ENCODE peak calls at places on chromosomes 6 and 20, in six cellular contexts. W, J, X, P, V and T are unnamed samples.

GRCh38 chr20:63457737-63458136 is 14.7 kb downstream of the KCNQ2 start:
- DNase-seq in V (no peak), W (no peak), P (no peak), X (no peak), J (no peak), T (peak)

GRCh38 chr20:49859807-49860206 is 47.2 kb downstream of the SLC9A8 start:
- DNase-seq in J (no peak), W (no peak), P (no peak), X (no peak), V (no peak), T (no peak)

GRCh38 chr20:6184086-6184485 is 61.3 kb upstream of the FERMT1 start:
- DNase-seq in P (no peak), W (no peak), J (no peak), V (no peak), X (no peak), T (no peak)

GRCh38 chr6:169212897-169213813 is 40.5 kb downstream of the THBS2 start:
- DNase-seq in X (peak), J (peak), P (peak), V (peak), W (peak), T (peak)

GRCh38 chr6:26331809-26332226 is 33.2 kb upstream of the BTN3A2 start:
- DNase-seq in P (peak), J (no peak), V (no peak), X (no peak), W (no peak), T (no peak)

GRCh38 chr6:39225946-39226437 is 3.3 kb downstream of the KCNK5 start:
- DNase-seq in P (no peak), V (no peak), J (no peak), X (no peak), W (no peak), T (no peak)

GRCh38 chr6:32941412-32941784 is 570 bp upstream of the HLA-DMB start:
- DNase-seq in X (no peak), J (no peak), P (no peak), W (no peak), V (no peak), T (peak)

GRCh38 chr20:62752671-62753501 is 43.4 kb upstream of the MRGBP start:
- DNase-seq in V (no peak), X (no peak), J (no peak), P (peak), W (peak), T (no peak)

GRCh38 chr6:168318579-168319278 is 848 bp downstream of the DACT2 start:
- DNase-seq in V (no peak), P (no peak), X (no peak), W (no peak), J (no peak), T (no peak)

GRCh38 chr20:19867074-19867473 is 109.0 kb downstream of the RIN2 start:
- DNase-seq in P (peak), V (no peak), J (no peak), X (no peak), W (peak), T (peak)

GRCh38 chr20:36821964-36822437 is 48.4 kb upstream of the DSN1 start:
- DNase-seq in P (no peak), W (no peak), X (no peak), V (no peak), J (no peak), T (peak)

GRCh38 chr6:131547524-131547923 is 25.5 kb upstream of the ARG1 start:
- DNase-seq in P (no peak), J (no peak), W (no peak), X (no peak), V (no peak), T (no peak)

GRCh38 chr6:34315780-34316179 is 67.0 kb upstream of the SMIM29 start:
- DNase-seq in V (no peak), P (no peak), J (no peak), X (no peak), W (no peak), T (peak)

GRCh38 chr6:62445521-62445920 is 159.5 kb upstream of the KHDRBS2 start:
- DNase-seq in J (no peak), W (no peak), X (no peak), P (no peak), V (no peak), T (no peak)

GRCh38 chr20:642398-643174 is 10.4 kb downstream of the SRXN1 start:
- DNase-seq in V (no peak), J (no peak), P (no peak), X (peak), W (no peak), T (no peak)

GRCh38 chr6:36122495-36123269 is 7.6 kb upstream of the MAPK13 start:
- DNase-seq in V (no peak), W (no peak), P (no peak), J (no peak), X (no peak), T (no peak)

GRCh38 chr20:478949-479429 is 16.7 kb upstream of the TBC1D20 start:
- DNase-seq in V (peak), X (no peak), W (peak), J (no peak), P (peak), T (peak)

GRCh38 chr20:37231970-37232620 is 29.5 kb downstream of the GHRH start:
- DNase-seq in W (no peak), X (no peak), J (no peak), V (no peak), P (no peak), T (no peak)

GRCh38 chr6:128655978-128656498 is 135.6 kb upstream of the PTPRK start:
- DNase-seq in W (peak), V (no peak), J (no peak), X (no peak), P (peak), T (no peak)

GRCh38 chr6:88870728-88871330 is 92.6 kb downstream of the RNGTT start:
- DNase-seq in V (peak), P (peak), J (no peak), W (peak), X (no peak), T (peak)

GRCh38 chr6:132247381-132248159 is 153.7 kb downstream of the MOXD1 start:
- DNase-seq in X (no peak), J (no peak), P (no peak), W (peak), V (no peak), T (no peak)

GRCh38 chr20:21184810-21185209 is 58.9 kb downstream of the KIZ start:
- DNase-seq in X (no peak), P (peak), V (no peak), W (peak), J (no peak), T (peak)

GRCh38 chr20:10935658-10936057 is 261.9 kb upstream of the JAG1 start:
- DNase-seq in X (no peak), W (no peak), J (no peak), V (no peak), P (no peak), T (no peak)

GRCh38 chr6:33693186-33694158 is 18.0 kb downstream of the UQCC2 start:
- DNase-seq in P (peak), X (no peak), J (no peak), W (no peak), V (no peak), T (no peak)

GRCh38 chr6:28900577-28901266 is 23.1 kb downstream of the TRIM27 start:
- DNase-seq in V (no peak), X (no peak), P (no peak), W (no peak), J (no peak), T (no peak)

GRCh38 chr6:89087881-89088280 is 7.3 kb downstream of the PNRC1 start:
- DNase-seq in J (no peak), W (no peak), V (no peak), X (no peak), P (peak), T (no peak)

GRCh38 chr6:69980624-69981023 is 114.3 kb downstream of the COL19A1 start:
- DNase-seq in W (no peak), V (no peak), X (no peak), P (no peak), J (no peak), T (no peak)

GRCh38 chr6:30264731-30265130 is 51.5 kb upstream of the TRIM26 start:
- DNase-seq in P (no peak), W (peak), X (no peak), V (no peak), J (no peak), T (peak)

GRCh38 chr6:127717384-127717783 is 140.4 kb downstream of the C6orf58 start:
- DNase-seq in W (no peak), J (no peak), V (no peak), P (no peak), X (no peak), T (no peak)

GRCh38 chr20:4563534-4563933 is 158.2 kb upstream of the PRND start:
- DNase-seq in P (peak), X (peak), V (peak), J (peak), W (peak), T (no peak)

GRCh38 chr20:61636531-61637116 is 384.6 kb downstream of the CDH4 start:
- DNase-seq in J (no peak), W (no peak), X (no peak), P (no peak), V (no peak), T (no peak)

GRCh38 chr6:37353761-37354525 is at the start of gene RNF8:
- DNase-seq in W (peak), V (peak), J (peak), P (peak), X (peak), T (peak)
- H4K8ac ChIP-seq in W (peak), V (no peak), J (peak), P (peak), X (no peak), T (peak)

GRCh38 chr6:161608771-161609170 is 334.9 kb upstream of the AGPAT4 start:
- DNase-seq in P (no peak), J (no peak), V (no peak), X (no peak), W (no peak), T (no peak)
- H4K91ac ChIP-seq in P (no peak), J (no peak), V (no peak), X (no peak), W (no peak), T (no peak)

DNA sequence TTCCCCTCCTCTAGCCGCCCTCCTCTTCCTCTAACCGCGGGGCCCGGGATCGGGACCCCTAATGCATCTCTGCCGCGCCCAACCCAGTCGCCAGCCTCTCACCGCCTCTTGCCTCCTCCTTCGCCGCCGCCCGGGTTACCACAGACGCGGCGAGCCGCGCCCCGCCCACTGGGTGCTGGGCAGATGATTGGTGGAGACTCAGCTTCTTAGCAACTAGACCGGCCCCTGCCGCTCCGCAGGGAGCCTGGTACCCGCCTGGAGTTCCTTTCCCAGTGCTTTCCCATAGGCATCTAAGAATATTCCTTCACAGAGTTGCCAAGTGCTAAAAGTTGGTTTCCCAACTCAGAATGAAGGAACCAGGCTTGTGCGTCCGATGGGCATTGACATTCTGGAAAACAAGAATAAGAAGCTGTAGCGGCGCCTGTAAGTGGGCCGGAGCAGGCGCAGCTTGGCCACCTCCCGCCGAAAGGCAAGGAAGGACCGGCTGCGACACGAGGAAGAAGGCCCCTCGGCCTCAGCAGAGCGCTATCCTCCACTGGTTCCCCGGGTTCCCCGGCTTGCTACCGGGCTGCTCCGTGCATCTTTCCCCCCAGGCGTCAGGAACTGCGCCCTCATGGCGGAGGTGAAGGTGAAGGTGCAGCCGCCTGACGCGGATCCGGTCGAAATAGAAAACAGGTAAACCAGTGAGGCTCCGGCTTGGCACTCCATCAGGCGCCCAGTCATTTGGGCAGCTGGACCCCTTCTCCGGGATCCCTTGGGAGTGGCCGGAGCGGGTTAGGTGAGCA is at the start of the genes DZANK1 and POLR3F:
- DNase-seq in X (peak), P (peak), W (peak), J (peak), V (peak), T (peak)
- H4K8ac ChIP-seq in X (peak), P (peak), W (peak), J (peak), V (no peak), T (peak)

DNA sequence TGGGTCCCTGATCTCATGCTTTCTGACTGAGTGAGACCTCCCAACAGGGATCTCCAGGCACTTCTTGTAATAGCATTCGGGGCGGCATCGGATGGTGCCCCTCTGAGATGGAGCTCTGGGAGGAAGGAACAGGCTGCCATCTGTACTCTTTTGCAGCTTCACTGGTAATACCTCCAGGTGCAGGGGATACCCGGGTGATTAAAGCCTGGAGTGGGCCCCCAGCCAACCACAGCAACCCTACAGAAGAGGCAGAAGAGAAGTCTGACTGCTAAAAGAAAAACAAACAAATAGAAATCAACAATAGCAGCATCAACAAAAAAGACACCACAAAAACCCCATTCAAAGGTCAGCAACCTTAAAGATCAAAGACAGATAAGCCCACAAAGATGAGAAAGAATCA is 19.1 kb upstream of the PGK2 start:
- DNase-seq in W (no peak), V (no peak), X (no peak), J (no peak), P (no peak), T (no peak)
- H4K91ac ChIP-seq in W (no peak), V (no peak), X (no peak), J (no peak), P (no peak), T (no peak)

GRCh38 chr6:91241946-91242613 is 655.2 kb upstream of the MAP3K7 start:
- DNase-seq in V (no peak), X (no peak), W (no peak), P (no peak), J (no peak), T (no peak)
- H4K8ac ChIP-seq in V (no peak), X (no peak), W (no peak), P (no peak), J (no peak), T (no peak)

DNA sequence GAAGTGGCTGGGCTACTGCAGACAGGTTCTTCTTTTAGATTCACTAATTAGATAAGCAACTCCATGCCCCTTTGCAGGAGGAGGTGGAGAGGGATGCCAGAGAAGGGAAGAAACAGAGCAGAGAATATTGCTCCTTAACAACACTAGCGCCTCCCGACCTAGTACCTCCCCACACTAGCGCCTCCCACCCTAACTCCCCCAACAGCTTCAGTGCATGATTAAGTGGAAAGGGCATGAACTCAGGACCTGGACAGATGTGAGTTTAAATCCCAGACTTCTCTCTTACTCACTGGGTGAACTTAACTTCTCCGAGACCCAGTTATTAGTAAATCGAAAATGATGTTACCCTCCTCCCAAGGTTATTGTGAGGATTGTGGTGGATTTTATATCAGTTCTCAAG is 25.7 kb downstream of the STX11 start:
- DNase-seq in V (no peak), P (no peak), X (no peak), J (no peak), W (no peak), T (no peak)
- H4K91ac ChIP-seq in V (no peak), P (no peak), X (no peak), J (no peak), W (no peak), T (no peak)

DNA sequence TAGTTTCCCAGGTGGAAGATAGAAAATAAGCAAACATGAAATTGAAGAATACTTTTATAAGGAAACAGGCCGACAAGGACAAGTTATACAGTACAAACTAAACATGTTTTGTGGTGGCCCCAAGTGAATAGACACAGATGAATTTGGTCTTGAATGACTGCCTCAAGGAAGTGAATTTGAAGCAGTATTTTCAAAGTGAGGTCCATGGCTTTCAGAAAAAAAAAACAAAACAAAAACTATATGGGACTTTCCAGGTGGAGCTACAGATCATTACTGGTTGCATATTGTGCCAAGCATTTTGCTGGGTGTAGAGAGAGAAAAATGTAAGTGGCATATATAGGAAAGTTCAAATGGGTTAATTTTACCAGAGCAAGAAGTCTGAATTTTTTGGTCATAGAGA is 68.8 kb downstream of the CYB5R4 start:
- DNase-seq in J (no peak), W (no peak), X (no peak), V (no peak), P (no peak), T (no peak)
- H4K8ac ChIP-seq in J (no peak), W (no peak), X (no peak), V (no peak), P (no peak), T (no peak)

GRCh38 chr20:33000802-33001466 is 3.3 kb downstream of the SUN5 start:
- DNase-seq in X (no peak), P (no peak), J (no peak), V (no peak), W (no peak), T (no peak)

GRCh38 chr20:33004141-33004751 is at the start of gene SUN5:
- DNase-seq in P (no peak), X (no peak), W (no peak), J (no peak), V (no peak), T (no peak)

GRCh38 chr20:32999603-33000250 is 4.5 kb downstream of the SUN5 start:
- DNase-seq in P (no peak), J (no peak), W (no peak), V (no peak), X (no peak), T (no peak)

GRCh38 chr20:33005132-33005566 is 916 bp upstream of the SUN5 start:
- DNase-seq in P (no peak), J (no peak), W (peak), X (peak), V (no peak), T (no peak)

GRCh38 chr20:33002087-33002808 is 2.0 kb downstream of the SUN5 start:
- DNase-seq in P (no peak), J (no peak), V (no peak), X (no peak), W (no peak), T (no peak)
- H4K91ac ChIP-seq in P (peak), J (no peak), V (peak), X (no peak), W (no peak), T (no peak)